ENCODE peak calls at places on chromosomes 1 and 21, in seven cellular contexts. I is AG04450, R is bronchial epithelial cell, E is foreskin fibroblast, N is endothelial cell of umbilical vein, Z is WTC11, T is epithelial cell of proximal tubule. B is an unnamed sample.
A peak's percentile ranks its signal among the peaks of the same experiment; 100 is the strongest.

GRCh38 chr1:50735443-50735842 is 224.6 kb downstream of the FAF1 start:
- DNase-seq in I (no peak), R (peak; percentile 25), E (peak; percentile 2), N (peak; percentile 38), Z (no peak), T (no peak), B (no peak)

GRCh38 chr1:206834711-206835110 is 30.7 kb upstream of the IL20 start:
- DNase-seq in I (no peak), R (peak; percentile 44), E (no peak), N (no peak), Z (no peak), T (no peak), B (no peak)

GRCh38 chr1:196400478-196401453 is 207.5 kb downstream of the KCNT2 start:
- DNase-seq in I (no peak), R (peak; percentile 80), E (peak; percentile 52), N (peak; percentile 93), Z (no peak), T (no peak), B (peak; percentile 69)

GRCh38 chr1:168821434-168821833 is 92.4 kb upstream of the DPT start:
- DNase-seq in I (no peak), R (no peak), E (no peak), N (no peak), Z (no peak), T (no peak), B (no peak)

GRCh38 chr1:18764362-18764761 is 95.1 kb downstream of the TAS1R2 start:
- DNase-seq in I (no peak), R (no peak), E (no peak), N (no peak), Z (no peak), T (no peak), B (no peak)

GRCh38 chr1:205926636-205927035 is 16.6 kb downstream of the SLC26A9 start:
- DNase-seq in I (no peak), R (no peak), E (no peak), N (no peak), Z (no peak), T (no peak), B (no peak)

GRCh38 chr1:203127672-203128611 is at the start of gene ADORA1:
- DNase-seq in I (no peak), R (peak; percentile 25), E (peak; percentile 33), N (no peak), Z (peak; percentile 80), T (no peak), B (no peak)

GRCh38 chr21:39610705-39611104 is 2.0 kb upstream of the B3GALT5 start:
- DNase-seq in I (no peak), R (no peak), E (no peak), N (no peak), Z (peak; percentile 64), T (no peak), B (no peak)

GRCh38 chr1:208132287-208132882 is 111.8 kb downstream of the PLXNA2 start:
- DNase-seq in I (no peak), R (peak; percentile 76), E (peak; percentile 61), N (peak; percentile 64), Z (peak; percentile 92), T (peak; percentile 4), B (peak; percentile 39)

GRCh38 chr1:150973826-150974579 is 632 bp downstream of the CERS2 start:
- DNase-seq in I (no peak), R (peak; percentile 27), E (no peak), N (peak; percentile 47), Z (peak; percentile 39), T (no peak), B (no peak)

GRCh38 chr1:58200437-58200836 is 346.1 kb downstream of the OMA1 start:
- DNase-seq in I (no peak), R (no peak), E (no peak), N (no peak), Z (no peak), T (no peak), B (no peak)

GRCh38 chr1:1178794-1179331 is 5.2 kb downstream of the TTLL10 start:
- DNase-seq in I (no peak), R (no peak), E (no peak), N (no peak), Z (peak; percentile 7), T (no peak), B (no peak)

GRCh38 chr1:185440877-185441276 is 123.8 kb upstream of the IVNS1ABP start:
- DNase-seq in I (no peak), R (no peak), E (peak; percentile 26), N (no peak), Z (no peak), T (peak; percentile 94), B (no peak)

GRCh38 chr1:18854331-18855025 is 5.0 kb downstream of the TAS1R2 start:
- DNase-seq in I (no peak), R (no peak), E (no peak), N (no peak), Z (no peak), T (no peak), B (no peak)

GRCh38 chr21:17780539-17780938 is 38.6 kb downstream of the C21orf91 start:
- DNase-seq in I (no peak), R (peak; percentile 67), E (no peak), N (peak; percentile 13), Z (no peak), T (no peak), B (no peak)

GRCh38 chr21:39030127-39030884 is 152.9 kb downstream of the PSMG1 start:
- DNase-seq in I (no peak), R (no peak), E (no peak), N (no peak), Z (peak; percentile 80), T (no peak), B (no peak)

GRCh38 chr1:10316752-10317151 is 82.1 kb upstream of the PGD start:
- DNase-seq in I (no peak), R (no peak), E (no peak), N (no peak), Z (no peak), T (no peak), B (no peak)

GRCh38 chr1:96538001-96538649 is 183.5 kb upstream of the PTBP2 start:
- DNase-seq in I (no peak), R (no peak), E (peak; percentile 88), N (peak; percentile 3), Z (no peak), T (no peak), B (no peak)
- TF ChIP-seq CTCF in I (no peak), R (no peak), E (no peak), N (no peak), Z (no peak), T (peak; percentile 28), B (peak; percentile 39)

DNA sequence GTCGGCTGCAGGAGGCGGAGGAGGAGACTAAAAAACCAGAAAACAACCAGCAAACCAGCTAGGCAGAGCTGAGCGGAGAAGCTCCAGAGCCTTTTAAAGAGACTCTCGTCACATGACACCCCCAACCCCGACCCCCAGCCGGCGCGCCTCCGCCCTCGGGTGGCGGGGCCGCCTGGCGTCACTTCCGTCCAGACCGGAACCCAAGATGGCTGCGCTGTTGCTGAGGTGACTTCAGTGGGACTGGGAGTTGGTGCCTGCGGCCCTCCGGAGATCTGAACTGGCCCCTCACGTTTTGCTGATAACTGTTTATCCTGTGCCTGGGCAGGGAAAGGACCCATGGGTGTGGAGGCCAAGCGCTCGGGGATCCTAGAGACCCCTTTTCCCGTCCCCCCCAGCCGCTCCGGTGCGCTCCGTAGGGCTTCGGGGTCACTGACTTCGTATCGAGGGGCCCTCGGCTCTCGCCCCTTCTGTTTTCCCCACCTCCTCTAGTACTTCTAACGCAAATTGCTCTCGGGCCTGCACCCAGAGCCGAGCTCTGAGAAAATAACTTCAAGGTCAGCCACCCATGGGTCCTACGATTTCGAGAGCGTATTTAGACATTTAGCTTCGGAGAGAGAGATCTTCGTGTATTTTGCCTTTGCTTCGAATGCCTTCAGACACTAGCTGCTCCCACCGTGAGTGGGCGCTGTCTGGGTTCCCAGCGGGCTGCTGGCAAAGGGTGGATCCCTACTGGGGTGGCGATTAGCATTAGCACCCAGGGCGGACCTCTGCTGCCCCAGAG is at the start of gene SDHC:
- DNase-seq in I (peak; percentile 61), R (peak; percentile 70), E (peak; percentile 86), N (peak; percentile 92), Z (peak; percentile 91), T (peak; percentile 44), B (peak; percentile 70)
- TF ChIP-seq CTCF in I (peak; percentile 45), R (peak; percentile 71), E (peak; percentile 54), N (peak; percentile 39), Z (no peak), T (peak; percentile 72), B (peak; percentile 39)

GRCh38 chr1:43999455-43999854 is 8.1 kb downstream of the CCDC24 start:
- DNase-seq in I (no peak), R (no peak), E (no peak), N (no peak), Z (no peak), T (no peak), B (no peak)

GRCh38 chr1:44000266-44000665 is 8.9 kb downstream of the CCDC24 start:
- DNase-seq in I (no peak), R (no peak), E (no peak), N (no peak), Z (no peak), T (no peak), B (no peak)

GRCh38 chr1:44002165-44002564 is 10.8 kb downstream of the CCDC24 start:
- DNase-seq in I (no peak), R (no peak), E (no peak), N (no peak), Z (no peak), T (no peak), B (no peak)

GRCh38 chr1:43997979-43998378 is 6.6 kb downstream of the CCDC24 start:
- DNase-seq in I (no peak), R (no peak), E (no peak), N (no peak), Z (no peak), T (no peak), B (no peak)

DNA sequence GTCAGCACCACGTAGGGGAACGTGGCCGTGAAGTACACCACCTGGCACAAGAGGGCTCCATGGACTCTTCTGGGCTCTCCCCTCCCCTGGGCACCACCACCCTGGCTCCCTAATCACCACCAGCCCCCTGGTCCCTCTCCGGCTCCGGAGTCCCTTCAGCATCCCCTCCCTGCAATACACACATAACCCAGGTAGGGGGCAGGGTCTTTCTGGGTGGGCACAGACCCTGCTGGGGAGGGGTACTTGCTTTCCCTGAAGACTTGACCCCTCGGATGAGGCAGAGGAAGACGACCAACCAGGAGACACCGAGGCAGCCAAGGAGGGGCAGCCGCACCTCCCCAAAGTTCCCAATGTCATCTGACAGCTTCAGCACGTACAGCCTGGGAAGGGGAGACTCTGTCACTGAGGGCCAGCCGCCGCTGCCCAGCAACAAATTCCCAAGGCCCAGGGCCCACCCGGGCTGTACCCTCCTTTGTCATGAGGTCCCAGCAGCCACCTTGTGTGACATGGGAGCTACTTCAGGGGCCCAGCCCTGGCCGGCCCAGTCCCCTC is 11.3 kb downstream of the CCDC24 start:
- DNase-seq in I (no peak), R (no peak), E (no peak), N (no peak), Z (peak; percentile 40), T (no peak), B (no peak)
- TF ChIP-seq CTCF in I (peak; percentile 24), R (no peak), E (no peak), N (no peak), Z (peak; percentile 62), T (no peak), B (peak; percentile 1)

DNA sequence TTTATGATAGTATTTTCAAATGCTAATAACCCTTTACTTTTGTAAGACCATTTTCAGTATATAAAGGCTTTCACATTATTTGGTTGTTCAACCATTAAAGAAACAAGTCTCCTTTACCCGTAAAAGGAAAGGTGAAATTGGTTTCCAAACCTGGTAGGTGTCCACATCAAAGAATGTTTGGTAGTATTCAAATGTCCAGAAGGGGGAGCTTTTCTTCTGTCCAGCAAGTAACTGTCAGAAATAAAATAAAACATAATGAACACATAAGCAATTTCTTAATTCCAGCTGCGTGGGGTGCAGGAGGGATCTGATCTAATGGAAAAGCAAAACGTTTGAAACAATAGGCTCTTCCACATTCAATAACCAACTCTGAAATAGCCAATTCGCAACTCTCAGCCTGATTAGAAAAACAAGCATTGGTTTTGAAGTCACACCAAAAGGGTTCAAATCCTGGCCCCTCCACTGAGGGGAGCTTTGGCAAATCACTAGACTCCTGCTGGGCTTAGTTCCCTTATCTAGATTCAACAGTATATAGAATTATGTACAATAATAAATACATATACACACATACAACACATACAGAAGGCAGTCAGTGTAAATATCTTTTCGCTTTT is 11.0 kb downstream of the YIPF1 start:
- DNase-seq in I (peak; percentile 13), R (peak; percentile 72), E (peak; percentile 30), N (peak; percentile 58), Z (no peak), T (no peak), B (peak; percentile 38)
- TF ChIP-seq CTCF in I (peak; percentile 71), R (peak; percentile 49), E (peak; percentile 65), N (peak; percentile 43), Z (peak; percentile 15), T (peak; percentile 74), B (peak; percentile 54)

B was measured in AG09319.